ENCODE peak calls at places on chromosome 15, in nine cellular contexts. P is stomach, M is GM12865, Z is MCF 10A, H is Calu3, J is coronary artery, B is AG09309, G is breast epithelium, L is spleen. D is an unnamed sample.

GRCh38 chr15:41975679-41976078 is 3.3 kb upstream of the EHD4 start:
- DNase-seq in L (no peak), M (no peak), H (no peak), B (no peak), J (no peak), G (no peak), P (no peak), Z (no peak), D (no peak)

GRCh38 chr15:84934942-84935729 is 46.5 kb upstream of the PDE8A start:
- DNase-seq in L (no peak), P (no peak), H (peak), J (no peak), B (no peak), Z (no peak), M (no peak), G (no peak), D (no peak)

GRCh38 chr15:30962659-30963058 is 28.8 kb downstream of the MTMR10 start:
- DNase-seq in B (no peak), J (no peak), M (no peak), G (no peak), P (no peak), Z (no peak), H (no peak), L (no peak), D (no peak)

GRCh38 chr15:41125950-41126642 is 10.0 kb upstream of the INO80 start:
- DNase-seq in L (no peak), H (peak), P (no peak), Z (no peak), J (no peak), G (no peak), B (no peak), M (no peak), D (no peak)

GRCh38 chr15:43911235-43911661 is 84.4 kb downstream of the WDR76 start:
- DNase-seq in P (no peak), B (peak), L (no peak), M (no peak), Z (peak), G (no peak), J (no peak), H (no peak), D (no peak)

GRCh38 chr15:76898102-76898501 is 7.0 kb downstream of the SCAPER start:
- DNase-seq in Z (no peak), L (no peak), H (peak), J (no peak), P (no peak), G (no peak), B (no peak), M (no peak), D (no peak)

GRCh38 chr15:69658401-69658945 is 205.9 kb downstream of the RPLP1 start:
- DNase-seq in P (no peak), H (no peak), J (peak), L (no peak), M (no peak), B (no peak), Z (no peak), G (no peak), D (no peak)

GRCh38 chr15:83928878-83929418 is 275.0 kb downstream of the ADAMTSL3 start:
- DNase-seq in J (no peak), H (no peak), G (no peak), L (no peak), B (no peak), M (peak), P (no peak), Z (no peak), D (no peak)

GRCh38 chr15:76312540-76313174 is 1.4 kb upstream of the ETFA start:
- DNase-seq in G (no peak), L (no peak), J (no peak), Z (peak), H (peak), B (no peak), M (no peak), P (no peak), D (no peak)

GRCh38 chr15:58401991-58402649 is 29.7 kb upstream of the LIPC start:
- DNase-seq in Z (peak), L (no peak), P (no peak), H (no peak), B (no peak), M (no peak), G (no peak), J (no peak), D (no peak)

GRCh38 chr15:48086162-48086561 is 34.6 kb upstream of the SLC24A5 start:
- DNase-seq in M (no peak), L (no peak), Z (no peak), G (no peak), H (no peak), P (no peak), J (no peak), B (no peak), D (no peak)

GRCh38 chr15:91484141-91484540 is 369.4 kb upstream of the SLCO3A1 start:
- DNase-seq in J (no peak), L (no peak), M (no peak), B (no peak), G (no peak), H (no peak), P (no peak), Z (no peak), D (no peak)

GRCh38 chr15:40242671-40243070 is 3.8 kb downstream of the PAK6 start:
- DNase-seq in B (no peak), M (no peak), L (no peak), P (peak), H (no peak), J (peak), Z (no peak), G (no peak), D (no peak)

GRCh38 chr15:51244366-51244977 is 93.9 kb downstream of the CYP19A1 start:
- DNase-seq in M (peak), H (no peak), P (no peak), Z (no peak), G (no peak), L (no peak), J (no peak), B (no peak), D (no peak)

GRCh38 chr15:62558640-62559039 is 393.6 kb upstream of the C2CD4B start:
- DNase-seq in H (no peak), Z (no peak), B (no peak), M (no peak), G (no peak), P (no peak), L (no peak), J (no peak), D (no peak)

GRCh38 chr15:70197945-70198361 is 100.2 kb upstream of the TLE3 start:
- DNase-seq in P (peak), J (no peak), B (no peak), Z (no peak), G (no peak), H (peak), L (no peak), M (peak), D (no peak)

GRCh38 chr15:25175789-25176615 is 221.2 kb downstream of the SNRPN start:
- DNase-seq in M (no peak), H (no peak), B (no peak), P (peak), G (no peak), L (peak), Z (no peak), J (no peak), D (peak)

GRCh38 chr15:96285306-96285705 is 45.2 kb upstream of the NR2F2 start:
- DNase-seq in H (no peak), G (no peak), J (no peak), L (no peak), P (no peak), M (no peak), Z (peak), B (peak), D (no peak)

GRCh38 chr15:64856429-64857145 is 14.9 kb downstream of the PLEKHO2 start:
- DNase-seq in H (no peak), P (no peak), L (no peak), M (no peak), B (no peak), J (no peak), Z (no peak), G (no peak), D (no peak)

GRCh38 chr15:53693729-53694533 is 65.5 kb downstream of the WDR72 start:
- DNase-seq in H (no peak), Z (peak), L (no peak), G (no peak), B (no peak), P (peak), M (no peak), J (no peak), D (no peak)

GRCh38 chr15:85782112-85782511 is 12.6 kb downstream of the KLHL25 start:
- DNase-seq in L (no peak), J (no peak), H (no peak), G (no peak), B (no peak), P (no peak), Z (no peak), M (peak), D (no peak)

GRCh38 chr15:29571728-29572454 is 250.4 kb downstream of the TJP1 start:
- DNase-seq in M (no peak), P (no peak), B (no peak), H (no peak), J (no peak), G (no peak), L (no peak), Z (no peak), D (peak)

GRCh38 chr15:71752604-71753289 is 57.6 kb upstream of the NR2E3 start:
- DNase-seq in P (no peak), G (no peak), L (no peak), Z (peak), M (peak), B (peak), H (peak), J (no peak), D (peak)

GRCh38 chr15:69015591-69015990 is 1.1 kb downstream of the NOX5 start:
- DNase-seq in L (no peak), B (no peak), P (no peak), J (peak), H (no peak), Z (no peak), G (no peak), M (no peak), D (no peak)

GRCh38 chr15:39616731-39617455 is 36.0 kb downstream of the THBS1 start:
- DNase-seq in G (no peak), M (no peak), B (no peak), P (no peak), H (no peak), L (no peak), J (no peak), Z (peak), D (no peak)

GRCh38 chr15:60840703-60841411 is 361.9 kb upstream of the ICE2 start:
- DNase-seq in M (no peak), P (no peak), L (no peak), Z (no peak), H (no peak), J (no peak), G (no peak), B (no peak), D (no peak)

GRCh38 chr15:68789041-68789920 is 31.4 kb downstream of the ANP32A start:
- DNase-seq in H (no peak), Z (no peak), B (no peak), P (peak), J (no peak), G (peak), L (no peak), M (no peak), D (no peak)

GRCh38 chr15:66154581-66154980 is 99.0 kb downstream of the MEGF11 start:
- DNase-seq in G (no peak), P (no peak), H (no peak), J (no peak), B (no peak), L (no peak), Z (no peak), M (no peak), D (no peak)

GRCh38 chr15:75834011-75834410 is 9.2 kb upstream of the UBE2Q2 start:
- DNase-seq in B (no peak), H (no peak), J (no peak), L (no peak), G (no peak), Z (no peak), M (no peak), P (no peak), D (no peak)

GRCh38 chr15:82570721-82571519 is 30.7 kb upstream of the RPS17 start:
- DNase-seq in P (no peak), H (no peak), Z (no peak), J (no peak), L (no peak), B (no peak), G (no peak), M (no peak), D (no peak)

GRCh38 chr15:56794150-56794922 is 61.0 kb upstream of the ZNF280D start:
- DNase-seq in M (no peak), L (no peak), P (no peak), H (no peak), G (no peak), Z (no peak), J (no peak), B (no peak), D (no peak)

GRCh38 chr15:39594764-39595620 is 14.1 kb downstream of the THBS1 start:
- DNase-seq in L (no peak), P (no peak), Z (no peak), M (no peak), J (no peak), B (peak), G (no peak), H (no peak), D (no peak)

GRCh38 chr15:68789921-68790575 is 30.6 kb downstream of the ANP32A start:
- DNase-seq in J (no peak), P (no peak), M (no peak), G (no peak), Z (no peak), L (no peak), H (no peak), B (peak), D (no peak)

GRCh38 chr15:92751528-92751927 is 96.0 kb upstream of the FAM174B start:
- DNase-seq in L (no peak), J (no peak), M (no peak), P (no peak), H (peak), B (no peak), Z (no peak), G (no peak), D (no peak)

GRCh38 chr15:78873796-78874761 is 1.4 kb downstream of the MORF4L1 start:
- DNase-seq in J (no peak), L (peak), P (no peak), M (peak), H (peak), Z (no peak), B (no peak), G (no peak), D (peak)
- TF ChIP-seq CTCF in J (no peak), L (no peak), P (no peak), M (no peak), H (no peak), Z (no peak), B (no peak), G (no peak), D (no peak)

GRCh38 chr15:94230886-94231727 is at the start of gene MCTP2:
- DNase-seq in B (peak), H (peak), L (peak), G (peak), Z (peak), M (peak), P (peak), J (peak), D (peak)
- TF ChIP-seq CTCF in B (peak), H (no peak), L (no peak), G (no peak), Z (no peak), M (no peak), P (no peak), J (no peak), D (no peak)

GRCh38 chr15:55564347-55565145 is 23.6 kb downstream of the PYGO1 start:
- DNase-seq in J (no peak), M (no peak), L (no peak), P (no peak), H (no peak), B (no peak), G (no peak), Z (no peak), D (no peak)
- TF ChIP-seq CTCF in J (no peak), M (peak), L (no peak), P (no peak), H (no peak), B (no peak), G (no peak), Z (peak), D (no peak)

GRCh38 chr15:34337557-34338306 is at the start of gene SLC12A6:
- DNase-seq in J (peak), L (peak), G (peak), B (peak), M (peak), Z (peak), H (peak), P (peak), D (peak)
- TF ChIP-seq CTCF in J (no peak), L (no peak), G (no peak), B (no peak), M (no peak), Z (no peak), H (no peak), P (no peak), D (no peak)

D was measured in colonic mucosa.